ENCODE peak calls at places on chromosomes 6 and 20, in four cellular contexts. One of them, this sample, is unnamed.

GRCh38 chr6:142275146-142276006 is 26.4 kb upstream of the ADGRG6 start:
- DNase-seq in NCI-H2081: no peak
- DNase-seq in NCI-H1417: no peak
- DNase-seq in HT1080: peak
- DNase-seq in this sample: no peak

GRCh38 chr6:110048221-110048875 is 70.2 kb downstream of the GPR6 start:
- DNase-seq in NCI-H2081: no peak
- DNase-seq in NCI-H1417: no peak
- DNase-seq in HT1080: peak
- DNase-seq in this sample: no peak

GRCh38 chr6:56211724-56212123 is 35.7 kb downstream of the COL21A1 start:
- DNase-seq in NCI-H2081: no peak
- DNase-seq in NCI-H1417: no peak
- DNase-seq in HT1080: no peak
- DNase-seq in this sample: no peak

GRCh38 chr20:2382833-2383232 is 2.1 kb downstream of the TGM6 start:
- DNase-seq in NCI-H2081: no peak
- DNase-seq in NCI-H1417: no peak
- DNase-seq in HT1080: peak
- DNase-seq in this sample: no peak

GRCh38 chr6:116370717-116371383 is at the start of gene DSE:
- DNase-seq in NCI-H2081: no peak
- DNase-seq in NCI-H1417: no peak
- DNase-seq in HT1080: peak
- DNase-seq in this sample: peak

GRCh38 chr20:55213653-55214052 is 738.3 kb downstream of the DOK5 start:
- DNase-seq in NCI-H2081: no peak
- DNase-seq in NCI-H1417: no peak
- DNase-seq in HT1080: no peak
- DNase-seq in this sample: no peak

GRCh38 chr6:91654844-91655192 is 1067.9 kb upstream of the MAP3K7 start:
- DNase-seq in NCI-H2081: peak
- DNase-seq in NCI-H1417: no peak
- DNase-seq in HT1080: no peak
- DNase-seq in this sample: no peak

GRCh38 chr20:10312111-10312510 is 93.5 kb downstream of the SNAP25 start:
- DNase-seq in NCI-H2081: no peak
- DNase-seq in NCI-H1417: no peak
- DNase-seq in HT1080: no peak
- DNase-seq in this sample: no peak

GRCh38 chr6:138404666-138405337 is 779 bp downstream of the HEBP2 start:
- DNase-seq in NCI-H2081: no peak
- DNase-seq in NCI-H1417: peak
- DNase-seq in HT1080: no peak
- DNase-seq in this sample: no peak

GRCh38 chr6:127100510-127101140 is 17.8 kb upstream of the RSPO3 start:
- DNase-seq in NCI-H2081: peak
- DNase-seq in NCI-H1417: no peak
- DNase-seq in HT1080: no peak
- DNase-seq in this sample: no peak